ENCODE peak calls at places on chromosomes 4 and X, in eight cellular contexts. B is psoas muscle, J is neural crest cell, G is naive B cell, V is NCI-H524 treated with DMSO at 0.1 percent for 48 hours, F is dorsolateral prefrontal cortex, L is activated T-cell treated with anti-CD3 and anti-CD28 coated beads for 1 hour, C is mucosa of descending colon. I is an unnamed sample.

GRCh38 chr4:130478406-130478805 is 1382.5 kb downstream of the C4orf33 start:
- DNase-seq in C (no peak), B (no peak), L (no peak), G (no peak), V (no peak), J (no peak), F (no peak), I (no peak)

GRCh38 chr4:120922390-120923200 is at the start of gene PRDM5:
- DNase-seq in L (peak; percentile 9), G (no peak), V (no peak), F (peak; percentile 45), J (peak; percentile 54), C (peak; percentile 76), B (peak; percentile 72), I (no peak)

GRCh38 chrX:71285929-71286328 is 2.5 kb downstream of the NONO start:
- DNase-seq in C (no peak), F (no peak), B (no peak), L (no peak), G (no peak), V (no peak), J (no peak), I (no peak)

GRCh38 chr4:115126487-115126886 is 13.1 kb upstream of the NDST4 start:
- DNase-seq in G (no peak), F (no peak), C (no peak), J (no peak), V (no peak), L (no peak), B (no peak), I (no peak)

GRCh38 chr4:154506253-154506652 is 14.7 kb upstream of the DCHS2 start:
- DNase-seq in L (no peak), G (peak; percentile 37), F (no peak), J (no peak), B (no peak), C (no peak), V (no peak), I (no peak)

GRCh38 chrX:134484039-134484438 is 24.1 kb downstream of the HPRT1 start:
- DNase-seq in L (no peak), G (peak; percentile 14), F (no peak), B (no peak), V (peak; percentile 9), J (no peak), C (no peak), I (no peak)

GRCh38 chr4:8248091-8248490 is 21.5 kb upstream of the HTRA3 start:
- DNase-seq in J (no peak), V (no peak), F (no peak), L (no peak), G (no peak), B (no peak), C (no peak), I (no peak)

GRCh38 chrX:77446840-77447239 is 349 bp upstream of the FGF16 start:
- DNase-seq in L (no peak), B (no peak), F (no peak), C (no peak), J (no peak), V (no peak), G (no peak), I (no peak)

GRCh38 chrX:21963736-21964135 is 23.2 kb downstream of the SMS start:
- DNase-seq in B (no peak), G (no peak), C (no peak), L (no peak), J (no peak), F (no peak), V (peak; percentile 10), I (no peak)

GRCh38 chr4:151418385-151418784 is 9.4 kb downstream of the FHIP1A start:
- DNase-seq in J (no peak), B (no peak), F (no peak), C (no peak), V (no peak), L (no peak), G (no peak), I (no peak)

GRCh38 chr4:184475096-184475461 is 729 bp upstream of the IRF2 start:
- DNase-seq in B (peak; percentile 82), G (peak; percentile 61), C (peak; percentile 66), L (peak; percentile 36), J (no peak), V (no peak), F (no peak), I (peak; percentile 17)

GRCh38 chr4:183321079-183321478 is 1.0 kb upstream of the CLDN22 start:
- DNase-seq in B (no peak), V (no peak), G (no peak), C (no peak), F (no peak), L (no peak), J (no peak), I (no peak)

GRCh38 chrX:103404225-103405008 is 28.1 kb downstream of the BEX3 start:
- DNase-seq in F (peak; percentile 54), L (no peak), B (peak; percentile 68), C (peak; percentile 38), G (peak; percentile 5), V (peak; percentile 25), J (peak; percentile 50), I (no peak)

GRCh38 chrX:116289592-116289991 is 119.0 kb downstream of the AGTR2 start:
- DNase-seq in F (no peak), C (no peak), J (no peak), B (no peak), V (no peak), L (no peak), G (no peak), I (no peak)

GRCh38 chrX:135213200-135213844 is 38.5 kb upstream of the ETDA start:
- DNase-seq in C (no peak), J (no peak), V (no peak), F (no peak), L (no peak), G (no peak), B (no peak), I (no peak)

GRCh38 chr4:20395160-20395773 is 143.6 kb downstream of the SLIT2 start:
- DNase-seq in B (no peak), F (no peak), J (peak; percentile 35), C (peak; percentile 30), V (no peak), L (peak; percentile 0), G (no peak), I (peak; percentile 0)

GRCh38 chr4:138756519-138756918 is 259.1 kb upstream of the NOCT start:
- DNase-seq in G (no peak), C (no peak), J (no peak), B (no peak), F (no peak), L (no peak), V (no peak), I (no peak)

GRCh38 chr4:67581208-67581857 is 22.8 kb downstream of the STAP1 start:
- DNase-seq in V (no peak), G (peak; percentile 57), C (no peak), F (no peak), J (no peak), L (no peak), B (no peak), I (no peak)

GRCh38 chr4:25320374-25321172 is 8.0 kb downstream of the ZCCHC4 start:
- DNase-seq in F (no peak), B (no peak), J (no peak), G (no peak), V (no peak), C (no peak), L (no peak), I (no peak)

GRCh38 chrX:13235930-13236329 is 83.9 kb downstream of the ATXN3L start:
- DNase-seq in F (no peak), B (no peak), C (no peak), G (no peak), L (no peak), V (peak; percentile 79), J (no peak), I (no peak)

GRCh38 chrX:31547416-31547815 is 475.6 kb upstream of the FTHL17 start:
- DNase-seq in V (no peak), J (no peak), B (no peak), G (no peak), F (no peak), C (no peak), L (no peak), I (no peak)

GRCh38 chrX:54358424-54359211 is 772 bp upstream of the WNK3 start:
- DNase-seq in J (peak; percentile 68), V (peak; percentile 62), G (peak; percentile 23), C (peak; percentile 23), F (peak; percentile 81), B (no peak), L (peak; percentile 12), I (peak; percentile 14)

GRCh38 chrX:77415161-77415560 is 32.0 kb upstream of the FGF16 start:
- DNase-seq in B (no peak), G (no peak), C (no peak), V (no peak), F (no peak), L (no peak), J (no peak), I (no peak)

I was measured in T follicular helper cell.